ENCODE peak calls at places on chromosome 2, in nine cellular contexts. K, W, F, S, R, Y, E, G and M are unnamed samples.

GRCh38 chr2:238971318-238972145 is 123.6 kb downstream of the TWIST2 start:
- DNase-seq in K (no peak), W (no peak), F (no peak), S (no peak), R (no peak), Y (no peak), E (no peak), G (no peak), M (no peak)

GRCh38 chr2:202632682-202633081 is 2.1 kb upstream of the FAM117B start:
- DNase-seq in K (peak; percentile 33), W (no peak), F (peak; percentile 57), S (no peak), R (no peak), Y (no peak), E (no peak), G (no peak), M (no peak)

GRCh38 chr2:6820903-6821584 is 44.7 kb downstream of the CMPK2 start:
- DNase-seq in K (no peak), W (no peak), F (no peak), S (no peak), R (no peak), Y (no peak), E (no peak), G (no peak), M (no peak)

GRCh38 chr2:190679813-190680591 is 31.1 kb downstream of the NAB1 start:
- DNase-seq in K (peak; percentile 50), W (no peak), F (peak; percentile 41), S (no peak), R (peak; percentile 70), Y (peak; percentile 41), E (peak; percentile 49), G (no peak), M (peak; percentile 20)

GRCh38 chr2:43269074-43269572 is 42.7 kb upstream of the ZFP36L2 start:
- DNase-seq in K (peak; percentile 82), W (peak; percentile 94), F (peak; percentile 100), S (no peak), R (peak; percentile 63), Y (peak; percentile 49), E (no peak), G (peak; percentile 90), M (no peak)

GRCh38 chr2:232042911-232043564 is 81.5 kb downstream of the DIS3L2 start:
- DNase-seq in K (no peak), W (peak; percentile 14), F (peak; percentile 32), S (no peak), R (no peak), Y (no peak), E (no peak), G (peak; percentile 17), M (no peak)

GRCh38 chr2:218217366-218218309 is 649 bp downstream of the ARPC2 start:
- DNase-seq in K (peak; percentile 56), W (peak; percentile 34), F (no peak), S (peak; percentile 41), R (peak; percentile 70), Y (peak; percentile 71), E (peak; percentile 78), G (peak; percentile 63), M (no peak)

GRCh38 chr2:97752342-97753334 is 39.3 kb downstream of the ZAP70 start:
- DNase-seq in K (no peak), W (no peak), F (peak; percentile 43), S (no peak), R (no peak), Y (no peak), E (no peak), G (peak; percentile 39), M (no peak)

GRCh38 chr2:14524041-14524802 is 108.3 kb upstream of the LRATD1 start:
- DNase-seq in K (no peak), W (peak; percentile 82), F (peak; percentile 90), S (no peak), R (no peak), Y (no peak), E (no peak), G (peak; percentile 35), M (no peak)

GRCh38 chr2:189870396-189871089 is 86.3 kb downstream of the PMS1 start:
- DNase-seq in K (no peak), W (no peak), F (peak; percentile 15), S (no peak), R (no peak), Y (no peak), E (no peak), G (no peak), M (no peak)

GRCh38 chr2:1638281-1638860 is 105.9 kb downstream of the PXDN start:
- DNase-seq in K (no peak), W (peak; percentile 8), F (no peak), S (no peak), R (no peak), Y (no peak), E (no peak), G (no peak), M (no peak)

GRCh38 chr2:175478369-175478768 is 296.9 kb upstream of the ATP5MC3 start:
- DNase-seq in K (no peak), W (no peak), F (no peak), S (no peak), R (no peak), Y (no peak), E (no peak), G (no peak), M (no peak)

GRCh38 chr2:174829550-174829949 is 65.3 kb upstream of the CHRNA1 start:
- DNase-seq in K (no peak), W (no peak), F (no peak), S (no peak), R (no peak), Y (no peak), E (no peak), G (no peak), M (no peak)

GRCh38 chr2:232891621-232892071 is 21.6 kb downstream of the SNORC start:
- DNase-seq in K (no peak), W (peak; percentile 70), F (peak; percentile 66), S (no peak), R (no peak), Y (no peak), E (no peak), G (no peak), M (no peak)

GRCh38 chr2:178268435-178268834 is 74.1 kb downstream of the OSBPL6 start:
- DNase-seq in K (no peak), W (peak; percentile 52), F (peak; percentile 28), S (no peak), R (no peak), Y (no peak), E (no peak), G (no peak), M (no peak)

GRCh38 chr2:128558895-128559532 is 240.3 kb upstream of the HS6ST1 start:
- DNase-seq in K (no peak), W (no peak), F (peak; percentile 39), S (no peak), R (no peak), Y (no peak), E (no peak), G (no peak), M (no peak)

GRCh38 chr2:189037518-189037917 is 63.3 kb downstream of the COL3A1 start:
- DNase-seq in K (no peak), W (peak; percentile 76), F (peak; percentile 61), S (no peak), R (no peak), Y (no peak), E (no peak), G (no peak), M (no peak)

GRCh38 chr2:237536083-237536415 is 30.3 kb upstream of the PRLH start:
- DNase-seq in K (no peak), W (no peak), F (no peak), S (no peak), R (no peak), Y (no peak), E (no peak), G (no peak), M (no peak)

GRCh38 chr2:60565472-60565871 is 12.0 kb upstream of the BCL11A start:
- DNase-seq in K (no peak), W (peak; percentile 32), F (no peak), S (no peak), R (peak; percentile 53), Y (no peak), E (no peak), G (no peak), M (peak; percentile 31)

GRCh38 chr2:240121190-240121589 is 14.9 kb downstream of the COPS9 start:
- DNase-seq in K (no peak), W (no peak), F (no peak), S (no peak), R (no peak), Y (no peak), E (no peak), G (no peak), M (no peak)

GRCh38 chr2:14023558-14023957 is 609.0 kb upstream of the LRATD1 start:
- DNase-seq in K (no peak), W (no peak), F (no peak), S (no peak), R (no peak), Y (no peak), E (no peak), G (no peak), M (no peak)

GRCh38 chr2:232483296-232483922 is 4.2 kb downstream of the ECEL1 start:
- DNase-seq in K (no peak), W (no peak), F (no peak), S (no peak), R (no peak), Y (no peak), E (peak; percentile 7), G (no peak), M (no peak)

GRCh38 chr2:132544045-132544630 is 125.9 kb downstream of the LYPD1 start:
- DNase-seq in K (no peak), W (no peak), F (no peak), S (no peak), R (no peak), Y (no peak), E (no peak), G (no peak), M (no peak)

GRCh38 chr2:144357623-144358400 is 162.1 kb downstream of the ZEB2 start:
- DNase-seq in K (no peak), W (peak; percentile 99), F (peak; percentile 99), S (no peak), R (no peak), Y (no peak), E (no peak), G (peak; percentile 77), M (no peak)

GRCh38 chr2:54741250-54741649 is 17.8 kb downstream of the EML6 start:
- DNase-seq in K (no peak), W (peak; percentile 21), F (peak; percentile 43), S (no peak), R (no peak), Y (no peak), E (no peak), G (no peak), M (no peak)

GRCh38 chr2:204670124-204670523 is 124.8 kb downstream of the PARD3B start:
- DNase-seq in K (no peak), W (no peak), F (no peak), S (no peak), R (peak; percentile 14), Y (no peak), E (no peak), G (no peak), M (no peak)

GRCh38 chr2:218831378-218831990 is at the start of gene PRKAG3:
- DNase-seq in K (no peak), W (no peak), F (peak; percentile 39), S (no peak), R (no peak), Y (no peak), E (no peak), G (no peak), M (no peak)

GRCh38 chr2:213015387-213016165 is 135.8 kb downstream of the IKZF2 start:
- DNase-seq in K (no peak), W (no peak), F (no peak), S (no peak), R (no peak), Y (no peak), E (no peak), G (no peak), M (no peak)

GRCh38 chr2:219856602-219857001 is 229.2 kb downstream of the SLC4A3 start:
- DNase-seq in K (no peak), W (no peak), F (no peak), S (no peak), R (no peak), Y (no peak), E (no peak), G (no peak), M (no peak)

GRCh38 chr2:46040563-46041155 is 256.5 kb upstream of the EPAS1 start:
- DNase-seq in K (no peak), W (no peak), F (no peak), S (no peak), R (no peak), Y (no peak), E (no peak), G (no peak), M (no peak)

GRCh38 chr2:231883468-231883881 is 42.7 kb downstream of the NPPC start:
- DNase-seq in K (no peak), W (peak; percentile 11), F (peak; percentile 53), S (no peak), R (peak; percentile 23), Y (no peak), E (no peak), G (no peak), M (no peak)